ENCODE peak calls at places on chromosomes 16 and 17, in six cellular contexts. H is heart left ventricle, C is HAP-1, P is mucosa of descending colon, V is cardiac muscle cell, W is esophagus muscularis mucosa. S is an unnamed sample.

GRCh38 chr16:26360867-26361266 is 669.1 kb downstream of the HS3ST4 start:
- DNase-seq in H (no peak), C (no peak), P (no peak), V (no peak), W (no peak), S (no peak)

GRCh38 chr16:14347706-14348105 is 276.6 kb downstream of the MRTFB start:
- DNase-seq in H (peak; percentile 66), C (no peak), P (no peak), V (no peak), W (no peak), S (no peak)

GRCh38 chr17:76946111-76946771 is 78.0 kb downstream of the MGAT5B start:
- DNase-seq in H (no peak), C (no peak), P (no peak), V (no peak), W (no peak), S (no peak)

GRCh38 chr17:77491921-77492445 is 351.2 kb downstream of the SEC14L1 start:
- DNase-seq in H (no peak), C (no peak), P (no peak), V (no peak), W (no peak), S (no peak)

GRCh38 chr17:75568412-75569255 is 19.0 kb upstream of the MYO15B start:
- DNase-seq in H (no peak), C (no peak), P (no peak), V (no peak), W (no peak), S (no peak)

GRCh38 chr17:73657473-73658116 is 13.3 kb upstream of the SDK2 start:
- DNase-seq in H (peak; percentile 39), C (peak; percentile 32), P (no peak), V (peak; percentile 76), W (peak; percentile 88), S (peak; percentile 76)

GRCh38 chr17:58302919-58303551 is 22.3 kb upstream of the MPO start:
- DNase-seq in H (peak; percentile 5), C (no peak), P (no peak), V (no peak), W (peak; percentile 72), S (no peak)

GRCh38 chr17:61793565-61793964 is 69.8 kb downstream of the BRIP1 start:
- DNase-seq in H (no peak), C (no peak), P (no peak), V (no peak), W (no peak), S (no peak)

GRCh38 chr16:8505327-8505991 is 84.9 kb downstream of the TMEM114 start:
- DNase-seq in H (no peak), C (no peak), P (no peak), V (no peak), W (no peak), S (no peak)

GRCh38 chr16:86503830-86504229 is 6.5 kb upstream of the FOXF1 start:
- DNase-seq in H (no peak), C (no peak), P (no peak), V (no peak), W (no peak), S (no peak)

GRCh38 chr16:56372938-56373337 is 52.4 kb downstream of the AMFR start:
- DNase-seq in H (no peak), C (no peak), P (no peak), V (no peak), W (no peak), S (no peak)

GRCh38 chr16:16025214-16025968 is 76.0 kb downstream of the ABCC1 start:
- DNase-seq in H (no peak), C (no peak), P (peak; percentile 65), V (no peak), W (no peak), S (no peak)

GRCh38 chr16:89855301-89855945 is 18.0 kb upstream of the TCF25 start:
- DNase-seq in H (no peak), C (no peak), P (no peak), V (no peak), W (no peak), S (no peak)

GRCh38 chr16:89853306-89853993 is 19.9 kb upstream of the TCF25 start:
- DNase-seq in H (no peak), C (no peak), P (peak; percentile 88), V (no peak), W (no peak), S (peak; percentile 30)

GRCh38 chr16:89859809-89860075 is 13.7 kb upstream of the TCF25 start:
- DNase-seq in H (no peak), C (no peak), P (no peak), V (no peak), W (no peak), S (no peak)

GRCh38 chr16:89858973-89859808 is 14.2 kb upstream of the TCF25 start:
- DNase-seq in H (no peak), C (no peak), P (no peak), V (no peak), W (no peak), S (peak; percentile 34)

GRCh38 chr16:89855986-89856385 is 17.4 kb upstream of the TCF25 start:
- DNase-seq in H (no peak), C (no peak), P (no peak), V (no peak), W (no peak), S (no peak)
- H3K4me3 ChIP-seq in H (no peak overlapping the region), C (no peak overlapping the region), P (no peak overlapping the region), V (no peak overlapping the region), W (no peak overlapping the region), S (no peak overlapping the region)

DNA sequence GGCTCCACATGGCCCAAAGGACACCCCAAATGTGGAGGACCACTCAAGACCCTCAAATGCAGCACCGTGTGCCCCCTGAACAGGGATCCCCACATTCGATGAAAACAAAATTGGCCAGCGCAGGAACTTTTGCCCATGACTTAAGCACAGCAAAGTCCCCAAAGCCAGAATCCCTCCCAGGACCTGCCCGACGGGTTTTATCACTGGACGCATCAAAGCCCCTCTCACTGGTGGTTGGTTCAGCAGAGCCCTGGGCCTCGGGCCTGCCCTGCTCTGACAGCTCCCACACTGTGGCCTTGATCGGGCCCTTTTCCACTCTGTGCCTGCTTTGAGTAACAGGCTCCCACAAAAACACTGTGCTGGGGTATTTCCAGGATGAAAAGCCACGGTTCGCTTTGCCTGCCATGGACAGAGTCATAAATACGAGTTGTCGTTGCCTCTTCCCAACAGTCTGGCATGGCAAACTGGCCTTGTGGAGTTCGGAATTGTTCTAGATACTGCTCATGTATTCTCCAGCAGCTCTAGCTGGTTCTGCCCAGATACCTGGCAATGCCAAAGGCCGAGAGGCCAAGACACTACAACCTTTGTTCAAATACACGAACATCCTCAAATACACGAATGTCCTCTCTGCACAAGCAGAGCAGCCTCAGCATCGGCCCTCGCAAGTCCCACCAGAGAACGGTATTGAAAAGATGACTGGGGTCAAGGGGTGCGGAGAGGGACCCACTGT is 46.4 kb downstream of the TBC1D16 start:
- DNase-seq in H (no peak), C (no peak), P (peak; percentile 36), V (no peak), W (no peak), S (no peak)
- H3K4me1 ChIP-seq in H (peaks cover 43% of the 10 kb centered on the region), C (peaks cover 21% of the 10 kb centered on the region), P (peaks cover 63% of the 10 kb centered on the region), V (peaks cover 33% of the 10 kb centered on the region), W (peaks cover 27% of the 10 kb centered on the region), S (peaks cover 54% of the 10 kb centered on the region)

GRCh38 chr17:40177275-40177874 is at the start of gene RAPGEFL1:
- DNase-seq in H (peak; percentile 82), C (no peak), P (peak; percentile 91), V (peak; percentile 89), W (peak; percentile 94), S (peak; percentile 82)
- H3K4me3 ChIP-seq in H (peak within 1 kb of the TSS; percentile 48), C (no peak within 1 kb of the TSS), P (peak within 1 kb of the TSS; percentile 68), V (peak within 1 kb of the TSS; percentile 41), W (peak within 1 kb of the TSS; percentile 58), S (peak within 1 kb of the TSS; percentile 68)

GRCh38 chr17:27533068-27533397 is 76.8 kb downstream of the KSR1 start:
- DNase-seq in H (no peak), C (no peak), P (no peak), V (no peak), W (no peak), S (no peak)
- H3K4me1 ChIP-seq in H (peaks cover 2% of the 10 kb centered on the region), C (peaks cover 15% of the 10 kb centered on the region), P (peaks cover 30% of the 10 kb centered on the region), V (peaks cover 19% of the 10 kb centered on the region), W (peaks cover 17% of the 10 kb centered on the region), S (peaks cover 65% of the 10 kb centered on the region)

GRCh38 chr16:67547423-67548264 is 14.7 kb upstream of the CTCF start:
- DNase-seq in H (no peak), C (no peak), P (peak; percentile 77), V (no peak), W (peak; percentile 86), S (no peak)
- H3K4me3 ChIP-seq in H (no peak overlapping the region), C (no peak overlapping the region), P (no peak overlapping the region), V (no peak overlapping the region), W (no peak overlapping the region), S (no peak overlapping the region)

GRCh38 chr17:66422181-66422580 is 119.8 kb downstream of the PRKCA start:
- DNase-seq in H (no peak), C (no peak), P (no peak), V (no peak), W (no peak), S (no peak)
- H3K4me1 ChIP-seq in H (peaks cover 6% of the 10 kb centered on the region), C (peaks cover 8% of the 10 kb centered on the region), P (peaks cover 4% of the 10 kb centered on the region), V (peaks cover 5% of the 10 kb centered on the region), W (no peaks in the 10 kb centered on the region), S (peaks cover 41% of the 10 kb centered on the region)

GRCh38 chr17:12979826-12980500 is 37.9 kb downstream of the ELAC2 start:
- DNase-seq in H (no peak), C (no peak), P (no peak), V (no peak), W (no peak), S (no peak)

GRCh38 chr17:12973496-12974318 is 44.1 kb downstream of the ELAC2 start:
- DNase-seq in H (no peak), C (no peak), P (no peak), V (peak; percentile 10), W (no peak), S (no peak)

GRCh38 chr17:12977008-12977751 is 40.6 kb downstream of the ELAC2 start:
- DNase-seq in H (no peak), C (no peak), P (no peak), V (no peak), W (no peak), S (no peak)

GRCh38 chr17:12979255-12979654 is 38.6 kb downstream of the ELAC2 start:
- DNase-seq in H (no peak), C (no peak), P (no peak), V (no peak), W (no peak), S (no peak)

GRCh38 chr17:12974319-12974661 is 43.5 kb downstream of the ELAC2 start:
- DNase-seq in H (no peak), C (no peak), P (no peak), V (no peak), W (no peak), S (no peak)
- H3K4me3 ChIP-seq in H (peak overlapping the region; percentile 44), C (no peak overlapping the region), P (no peak overlapping the region), V (no peak overlapping the region), W (peak overlapping the region; percentile 54), S (no peak overlapping the region)